ENCODE peak calls at places on chromosomes 5 and 9, in four cellular contexts. Y is choroid plexus epithelial cell, K is BJ, Q is tibial artery. N is an unnamed sample.

GRCh38 chr5:30574761-30575160 is 618.7 kb upstream of the CDH6 start:
- DNase-seq in Y (peak; percentile 22), K (no peak), Q (no peak), N (no peak)

GRCh38 chr5:177607452-177608192 is 7.7 kb downstream of the B4GALT7 start:
- DNase-seq in Q (peak; percentile 78), K (no peak), Y (peak; percentile 97), N (no peak)

GRCh38 chr9:22105005-22105722 is 96.1 kb upstream of the CDKN2B start:
- DNase-seq in Y (no peak), K (no peak), Q (no peak), N (no peak)

GRCh38 chr9:14321517-14322125 is 7.7 kb upstream of the NFIB start:
- DNase-seq in Q (no peak), K (no peak), Y (peak; percentile 43), N (no peak)

GRCh38 chr9:31166516-31166915 is 1217.9 kb upstream of the ACO1 start:
- DNase-seq in Y (no peak), Q (no peak), K (no peak), N (no peak)

GRCh38 chr9:88725300-88726024 is 190.5 kb downstream of the NXNL2 start:
- DNase-seq in Q (no peak), K (no peak), Y (no peak), N (no peak)

GRCh38 chr9:136242908-136243525 is 2.6 kb downstream of the QSOX2 start:
- DNase-seq in K (no peak), Y (peak; percentile 26), Q (no peak), N (no peak)

GRCh38 chr5:10702040-10702629 is 58.9 kb downstream of the DAP start:
- DNase-seq in Y (peak; percentile 97), K (peak; percentile 60), Q (no peak), N (peak; percentile 96)

GRCh38 chr5:76469656-76470290 is 66.7 kb downstream of the IQGAP2 start:
- DNase-seq in Q (no peak), K (no peak), Y (no peak), N (no peak)

GRCh38 chr5:163914911-163915310 is 409.5 kb downstream of the MAT2B start:
- DNase-seq in Q (no peak), Y (no peak), K (no peak), N (no peak)

GRCh38 chr5:73501406-73501805 is 3.2 kb downstream of the BTF3 start:
- DNase-seq in Y (no peak), Q (no peak), K (no peak), N (no peak)

GRCh38 chr5:40616791-40617190 is 62.9 kb upstream of the PTGER4 start:
- DNase-seq in Y (no peak), Q (no peak), K (no peak), N (no peak)

GRCh38 chr5:138018844-138019243 is 14.0 kb downstream of the FAM13B start:
- DNase-seq in Q (no peak), K (no peak), Y (peak; percentile 58), N (no peak)

GRCh38 chr9:122800066-122801060 is at the start of gene OR1K1:
- DNase-seq in Q (no peak), Y (no peak), K (no peak), N (no peak)

GRCh38 chr9:14096182-14096922 is 217.6 kb downstream of the NFIB start:
- DNase-seq in Q (no peak), K (no peak), Y (peak; percentile 88), N (peak; percentile 61)

GRCh38 chr5:124460000-124460399 is 286.4 kb downstream of the ZNF608 start:
- DNase-seq in Q (no peak), Y (no peak), K (no peak), N (no peak)

GRCh38 chr9:68728731-68729130 is 23.7 kb downstream of the PIP5K1B start:
- DNase-seq in Q (no peak), Y (no peak), K (no peak), N (no peak)

GRCh38 chr9:36632892-36633291 is 60.2 kb downstream of the MELK start:
- DNase-seq in Q (no peak), K (no peak), Y (peak; percentile 73), N (no peak)

GRCh38 chr5:7576023-7576715 is 180.2 kb downstream of the ADCY2 start:
- DNase-seq in Y (no peak), Q (no peak), K (no peak), N (no peak)

GRCh38 chr9:95065224-95065623 is 252.3 kb downstream of the FANCC start:
- DNase-seq in Y (no peak), K (no peak), Q (peak; percentile 88), N (no peak)

GRCh38 chr5:39223568-39224156 is 4.3 kb upstream of the FYB1 start:
- DNase-seq in Y (no peak), Q (no peak), K (no peak), N (no peak)

GRCh38 chr9:96027271-96028131 is 152.0 kb downstream of the ERCC6L2 start:
- DNase-seq in K (no peak), Q (no peak), Y (no peak), N (no peak)

GRCh38 chr5:13339022-13339421 is 605.5 kb downstream of the DNAH5 start:
- DNase-seq in Y (no peak), Q (no peak), K (no peak), N (no peak)

GRCh38 chr5:39520232-39520572 is 95.4 kb upstream of the DAB2 start:
- DNase-seq in Q (no peak), K (no peak), Y (peak; percentile 96), N (no peak)

GRCh38 chr5:72937517-72938061 is 18.3 kb upstream of the FCHO2 start:
- DNase-seq in K (no peak), Y (no peak), Q (no peak), N (no peak)

GRCh38 chr5:35183243-35183955 is 46.9 kb downstream of the PRLR start:
- DNase-seq in Y (peak; percentile 75), K (no peak), Q (no peak), N (no peak)

GRCh38 chr5:153480401-153480800 is 10.1 kb upstream of the GRIA1 start:
- DNase-seq in K (no peak), Y (peak; percentile 2), Q (no peak), N (no peak)

GRCh38 chr9:137478613-137479314 is 19.6 kb upstream of the NSMF start:
- DNase-seq in Y (peak; percentile 70), Q (peak; percentile 60), K (no peak), N (no peak)

GRCh38 chr5:135502836-135503520 is 32.8 kb downstream of the NEUROG1 start:
- DNase-seq in Q (no peak), K (no peak), Y (no peak), N (no peak)

GRCh38 chr5:17192191-17192590 is 25.2 kb upstream of the BASP1 start:
- DNase-seq in Y (peak; percentile 72), Q (no peak), K (no peak), N (no peak)

GRCh38 chr5:164504141-164504772 is 998.8 kb downstream of the MAT2B start:
- DNase-seq in Q (no peak), Y (peak; percentile 81), K (no peak), N (peak; percentile 3)

GRCh38 chr5:115432691-115433090 is 111.9 kb downstream of the FEM1C start:
- DNase-seq in Q (no peak), K (peak; percentile 44), Y (peak; percentile 62), N (no peak)

GRCh38 chr5:180801596-180802324 is 846 bp downstream of the MGAT1 start:
- DNase-seq in Q (no peak), Y (no peak), K (no peak), N (no peak)

GRCh38 chr5:14428302-14429081 is 153.1 kb upstream of the OTULINL start:
- DNase-seq in K (no peak), Q (no peak), Y (peak; percentile 74), N (no peak)
- H3K4me3 ChIP-seq in K (no peak overlapping the region), Q (no peak overlapping the region), Y (no peak overlapping the region), N (no peak overlapping the region)

DNA sequence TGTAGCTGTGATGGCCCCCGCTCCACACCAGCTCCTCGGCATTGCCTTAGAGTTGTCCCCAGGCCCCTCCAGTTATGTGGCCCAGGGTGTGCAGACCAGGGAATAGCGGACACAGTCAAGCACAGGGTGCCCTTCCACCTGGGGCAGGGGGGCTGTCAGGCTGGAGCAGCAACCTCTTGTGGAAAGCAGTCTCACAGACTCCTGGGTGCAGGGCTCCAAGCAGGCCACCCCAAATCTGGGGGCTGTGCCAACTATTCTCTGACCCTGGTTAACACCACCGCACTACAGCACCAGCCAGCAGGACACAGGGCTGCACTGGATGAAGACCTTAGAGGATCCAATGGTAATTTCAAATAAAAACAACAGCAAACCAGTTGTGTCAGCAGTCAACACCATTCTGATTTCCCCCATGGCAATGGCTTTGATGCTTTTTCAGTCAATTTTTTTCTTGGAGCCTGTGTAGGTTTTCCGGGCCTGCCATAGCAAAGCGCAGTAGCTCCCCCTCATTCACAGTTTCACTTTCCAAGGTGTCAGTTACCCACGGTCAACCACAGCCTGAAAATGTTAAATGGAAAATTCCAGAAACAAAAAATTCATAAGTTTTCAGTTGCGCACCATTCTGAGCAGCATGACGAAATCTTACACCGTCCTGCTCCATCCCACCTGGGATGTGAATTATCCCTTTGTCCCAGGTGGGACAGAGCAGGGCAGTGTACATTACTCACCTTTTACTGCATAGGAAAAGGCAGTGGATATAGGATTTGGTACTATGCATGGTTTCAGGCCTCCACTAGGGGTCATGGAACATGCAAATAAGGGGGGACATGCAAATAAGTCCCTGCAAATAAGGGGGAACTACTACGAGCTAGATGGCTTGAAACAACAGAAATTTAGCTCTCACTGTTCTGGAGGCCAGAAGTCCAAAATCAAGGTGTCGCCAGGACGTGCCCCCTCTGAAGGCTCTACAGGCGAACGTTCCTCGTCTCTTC is 49.0 kb downstream of the C5orf15 start:
- DNase-seq in Y (no peak), K (no peak), Q (no peak), N (no peak)
- TF ChIP-seq CTCF in Y (peak; percentile 16), K (no peak), Q (no peak), N (peak; percentile 7)

GRCh38 chr9:2859776-2860379 is 16.0 kb upstream of the PUM3 start:
- DNase-seq in Y (peak; percentile 75), Q (no peak), K (no peak), N (no peak)

GRCh38 chr9:2863831-2864230 is 19.9 kb upstream of the PUM3 start:
- DNase-seq in Q (no peak), Y (no peak), K (no peak), N (no peak)
- H3K4me3 ChIP-seq in Q (no peak overlapping the region), Y (no peak overlapping the region), K (no peak overlapping the region), N (no peak overlapping the region)

DNA sequence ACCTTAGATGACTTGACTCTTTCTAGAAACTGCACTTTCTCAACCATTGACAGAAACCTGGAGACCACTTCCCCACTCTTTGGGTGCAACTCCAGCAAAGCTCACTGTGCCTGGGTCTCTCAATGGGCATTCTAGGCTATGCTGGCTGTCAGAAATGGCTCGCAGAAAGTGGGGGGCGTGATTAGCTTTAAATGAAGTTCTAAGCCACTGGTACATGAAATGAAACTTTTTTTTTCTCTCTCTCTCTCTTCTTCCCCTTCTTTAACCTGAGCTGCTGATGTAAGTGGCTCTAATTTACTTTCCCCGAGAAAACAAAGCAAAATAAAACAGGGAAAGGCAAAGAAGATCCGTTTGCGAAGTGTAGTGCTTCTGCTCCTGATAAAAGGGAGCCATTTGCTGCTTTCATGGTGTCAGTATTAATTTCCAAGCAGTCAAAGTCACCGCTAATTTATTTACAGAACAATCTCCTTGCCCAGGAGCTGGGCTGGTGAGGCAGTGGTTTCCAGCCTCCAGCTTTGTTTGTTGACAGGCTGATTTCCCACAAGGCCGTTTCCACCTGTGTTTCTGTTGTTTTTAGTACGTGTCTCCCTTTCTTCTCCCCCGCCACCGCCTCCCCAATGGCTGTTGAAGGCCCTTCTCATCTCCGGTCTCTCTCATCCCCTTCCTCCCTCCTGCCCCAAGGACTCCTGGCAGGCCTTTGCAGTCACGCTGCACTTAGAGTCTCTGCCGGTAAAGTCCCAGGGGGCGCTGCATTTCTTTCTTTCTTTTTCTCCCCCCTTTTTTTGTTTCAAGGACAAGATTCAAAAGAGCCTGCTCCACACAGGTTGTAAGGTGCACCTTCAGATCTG is 422.9 kb downstream of the EBF1 start:
- DNase-seq in Q (no peak), Y (no peak), K (no peak), N (no peak)
- TF ChIP-seq CTCF in Q (no peak), Y (peak; percentile 34), K (no peak), N (peak; percentile 27)